ENCODE peak calls at places on chromosomes 1 and 21, in four cellular contexts. I is neuronal stem cell, X is IMR-90, O is H1. A is an unnamed sample.

GRCh38 chr1:5969168-5969567 is 23.1 kb downstream of the NPHP4 start:
- DNase-seq in I (no peak), X (no peak), O (no peak), A (no peak)

GRCh38 chr1:6454856-6455751 is 10.9 kb downstream of the TNFRSF25 start:
- DNase-seq in I (no peak), X (no peak), O (no peak), A (no peak)

GRCh38 chr1:83509229-83509870 is 489.6 kb downstream of the TTLL7 start:
- DNase-seq in I (no peak), X (no peak), O (no peak), A (peak)

GRCh38 chr1:32925360-32926142 is 24.4 kb upstream of the TMEM54 start:
- DNase-seq in I (peak), X (no peak), O (peak), A (peak)

GRCh38 chr1:33599516-33600115 is 127.2 kb downstream of the ZSCAN20 start:
- DNase-seq in I (no peak), X (no peak), O (no peak), A (no peak)

GRCh38 chr1:228860911-228861829 is 125.9 kb downstream of the RHOU start:
- DNase-seq in I (no peak), X (peak), O (no peak), A (peak)

GRCh38 chr1:230754831-230755230 is 7.6 kb downstream of the CAPN9 start:
- DNase-seq in I (no peak), X (peak), O (no peak), A (peak)

GRCh38 chr21:43864313-43864805 is 664 bp upstream of the AGPAT3 start:
- DNase-seq in I (no peak), X (peak), O (no peak), A (peak)

GRCh38 chr1:218347316-218347712 is 2.2 kb downstream of the TGFB2 start:
- DNase-seq in I (no peak), X (peak), O (no peak), A (peak)

GRCh38 chr1:219128957-219129356 is 44.7 kb upstream of the LYPLAL1 start:
- DNase-seq in I (no peak), X (no peak), O (no peak), A (no peak)

GRCh38 chr21:37764696-37765095 is 151.6 kb downstream of the KCNJ6 start:
- DNase-seq in I (no peak), X (no peak), O (no peak), A (no peak)

GRCh38 chr21:41895643-41896493 is 16.7 kb upstream of the PRDM15 start:
- DNase-seq in I (no peak), X (peak), O (no peak), A (no peak)

GRCh38 chr1:196527941-196528340 is 80.3 kb downstream of the KCNT2 start:
- DNase-seq in I (no peak), X (no peak), O (no peak), A (no peak)

GRCh38 chr21:25857308-25858099 is 122.7 kb downstream of the GABPA start:
- DNase-seq in I (no peak), X (no peak), O (no peak), A (no peak)

GRCh38 chr1:200369706-200370105 is 40.1 kb downstream of the ZNF281 start:
- DNase-seq in I (no peak), X (no peak), O (no peak), A (no peak)

GRCh38 chr1:3688836-3689750 is 36.8 kb downstream of the TP73 start:
- DNase-seq in I (no peak), X (no peak), O (no peak), A (no peak)

GRCh38 chr21:34073749-34074282 is 438 bp downstream of the MRPS6 start:
- DNase-seq in I (no peak), X (no peak), O (no peak), A (no peak)

GRCh38 chr1:57655161-57655560 is 231.3 kb upstream of the DAB1 start:
- DNase-seq in I (no peak), X (no peak), O (no peak), A (no peak)

GRCh38 chr1:11692899-11693590 is 1.5 kb downstream of the DRAXIN start:
- DNase-seq in I (no peak), X (peak), O (no peak), A (peak)

GRCh38 chr1:247337961-247338360 is 6.3 kb upstream of the ZNF496 start:
- DNase-seq in I (no peak), X (no peak), O (no peak), A (no peak)

GRCh38 chr1:234231061-234231892 is 142.0 kb upstream of the COA6 start:
- DNase-seq in I (no peak), X (no peak), O (no peak), A (no peak)

GRCh38 chr1:39204441-39205081 is at the start of gene MACF1:
- DNase-seq in I (no peak), X (peak), O (no peak), A (peak)

GRCh38 chr1:6777813-6778212 is 7.4 kb upstream of the CAMTA1 start:
- DNase-seq in I (no peak), X (no peak), O (no peak), A (no peak)

GRCh38 chr1:43147625-43148319 is 24.3 kb downstream of the EBNA1BP2 start:
- DNase-seq in I (peak), X (peak), O (peak), A (peak)

GRCh38 chr1:180785306-180785705 is 127.4 kb upstream of the KIAA1614 start:
- DNase-seq in I (no peak), X (peak), O (no peak), A (no peak)

GRCh38 chr1:186643600-186643999 is 36.6 kb downstream of the PTGS2 start:
- DNase-seq in I (no peak), X (peak), O (no peak), A (peak)

GRCh38 chr1:201497935-201498509 is 8.9 kb downstream of the CSRP1 start:
- DNase-seq in I (no peak), X (no peak), O (no peak), A (no peak)

GRCh38 chr1:23010734-23011449 is 4.8 kb downstream of the TEX46 start:
- DNase-seq in I (no peak), X (peak), O (no peak), A (peak)

GRCh38 chr1:150563340-150564038 is 14.3 kb downstream of the ADAMTSL4 start:
- DNase-seq in I (no peak), X (peak), O (no peak), A (peak)

GRCh38 chr1:3892748-3893147 is 7.3 kb downstream of the C1orf174 start:
- DNase-seq in I (no peak), X (no peak), O (no peak), A (no peak)

GRCh38 chr1:223731076-223731770 is 18.9 kb downstream of the CAPN2 start:
- DNase-seq in I (no peak), X (peak), O (no peak), A (peak)

GRCh38 chr1:180971273-180971997 is 51.2 kb downstream of the STX6 start:
- DNase-seq in I (no peak), X (no peak), O (no peak), A (no peak)

GRCh38 chr1:173294853-173295252 is 87.7 kb upstream of the TNFSF4 start:
- DNase-seq in I (no peak), X (peak), O (no peak), A (no peak)

GRCh38 chr21:42262826-42263225 is 43.9 kb downstream of the ABCG1 start:
- DNase-seq in I (no peak), X (peak), O (no peak), A (peak)

GRCh38 chr1:55580845-55581332 is 365.7 kb upstream of the USP24 start:
- DNase-seq in I (no peak), X (peak), O (no peak), A (peak)

GRCh38 chr1:183883629-183884028 is 78.7 kb downstream of the RGL1 start:
- DNase-seq in I (no peak), X (no peak), O (no peak), A (no peak)

GRCh38 chr1:46303872-46304326 is 401 bp downstream of the UQCRH start:
- DNase-seq in I (peak), X (no peak), O (no peak), A (no peak)

GRCh38 chr1:201496296-201496690 is 10.6 kb downstream of the CSRP1 start:
- DNase-seq in I (no peak), X (no peak), O (no peak), A (no peak)

GRCh38 chr1:101239095-101240040 is 2.5 kb downstream of the S1PR1 start:
- DNase-seq in I (no peak), X (no peak), O (no peak), A (no peak)
- H3K4me3 ChIP-seq in I (no peak), X (no peak), O (no peak), A (peak)

GRCh38 chr1:212554401-212554800 is 54.2 kb upstream of the ATF3 start:
- DNase-seq in I (no peak), X (peak), O (no peak), A (no peak)
- H2BK15ac ChIP-seq in I (no peak), X (no peak), O (no peak), A (no peak)

DNA sequence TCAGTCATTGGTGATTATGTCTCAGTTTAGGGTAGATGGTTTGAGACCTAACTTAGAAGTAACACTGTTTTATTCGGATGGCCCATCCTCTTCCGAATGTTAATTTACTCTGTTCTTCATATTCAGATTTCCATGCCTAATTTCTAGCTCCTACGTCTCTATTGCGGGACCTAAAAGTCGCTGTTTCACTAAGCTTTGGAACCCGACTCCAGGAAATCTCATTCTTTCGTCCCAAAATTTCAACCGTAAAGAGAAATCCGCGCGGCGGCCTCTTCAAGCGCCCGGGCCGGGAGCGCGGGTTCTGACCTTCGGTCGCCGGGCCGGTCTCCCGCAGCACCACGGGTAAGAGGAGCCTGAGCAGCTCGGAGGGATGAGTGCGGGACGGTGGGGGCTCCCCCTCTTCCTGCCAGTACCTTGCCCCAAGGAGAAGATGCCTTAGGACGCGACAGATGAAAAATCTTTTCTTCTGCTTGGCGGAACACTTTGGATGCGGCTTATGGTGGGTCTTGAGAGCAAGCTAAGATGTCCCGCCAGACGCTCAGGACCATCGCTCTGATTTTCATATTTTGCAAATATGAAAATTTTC is 128.7 kb downstream of the PPIAL4G start:
- DNase-seq in I (no peak), X (no peak), O (no peak), A (no peak)
- H3K14ac ChIP-seq in I (no peak), X (no peak), O (no peak), A (no peak)

GRCh38 chr1:162400790-162401189 is 11.1 kb downstream of the SH2D1B start:
- DNase-seq in I (no peak), X (no peak), O (no peak), A (no peak)

GRCh38 chr1:162397039-162397448 is 14.9 kb downstream of the SH2D1B start:
- DNase-seq in I (no peak), X (no peak), O (no peak), A (no peak)

GRCh38 chr1:162396201-162396906 is 14.8 kb downstream of the C1orf226 start:
- DNase-seq in I (no peak), X (no peak), O (no peak), A (no peak)

GRCh38 chr1:162398999-162399580 is 12.8 kb downstream of the SH2D1B start:
- DNase-seq in I (no peak), X (no peak), O (no peak), A (no peak)

DNA sequence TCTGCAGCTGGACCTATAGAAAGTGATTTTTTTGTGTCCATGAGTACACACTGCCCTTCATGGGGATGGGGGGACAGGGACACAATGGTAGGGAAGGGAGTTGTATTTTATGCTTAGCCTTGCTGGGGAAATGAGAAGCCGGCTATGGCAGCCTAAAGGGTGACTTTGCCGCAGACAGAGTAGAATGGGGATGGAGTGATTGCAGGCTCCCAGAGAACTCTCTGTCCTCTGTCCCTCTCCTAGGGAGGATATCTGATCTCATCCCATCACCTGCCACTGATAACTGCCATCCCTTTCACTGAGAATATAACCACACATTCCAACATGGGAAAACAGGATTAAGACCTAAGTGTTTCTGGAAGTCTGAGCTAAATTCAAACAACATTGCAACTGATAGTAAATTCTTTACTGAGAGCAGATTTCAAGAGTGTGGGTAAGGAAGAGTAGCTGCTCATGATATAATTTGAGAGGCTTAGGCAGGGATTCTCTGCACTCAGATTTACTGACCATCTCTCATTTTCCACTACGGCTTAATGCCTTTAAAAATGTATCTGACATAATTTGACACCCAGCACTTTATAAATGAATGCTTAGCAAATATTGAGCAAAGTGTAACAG is 13.9 kb downstream of the SH2D1B start:
- DNase-seq in I (no peak), X (no peak), O (no peak), A (no peak)
- H3K4me3 ChIP-seq in I (no peak), X (no peak), O (no peak), A (no peak)